ENCODE peak calls at places on chromosomes 1 and 21, in nine cellular contexts. J is skeletal muscle cell, D is mucosa of descending colon, X is cardiac muscle cell, L is A549, Z is fibroblast of mammary gland, P is right lobe of liver, E is right cardiac atrium, T is SJSA1. R is an unnamed sample.

GRCh38 chr1:45942411-45942810 is 139.0 kb downstream of the MAST2 start:
- DNase-seq in J (no peak), D (no peak), X (no peak), L (no peak), Z (no peak), P (no peak), E (no peak), T (no peak), R (no peak)

GRCh38 chr1:210448293-210448892 is 119.7 kb downstream of the HHAT start:
- DNase-seq in J (no peak), D (no peak), X (peak), L (peak), Z (peak), P (no peak), E (no peak), T (no peak), R (peak)

GRCh38 chr1:10242135-10242534 is 31.8 kb downstream of the KIF1B start:
- DNase-seq in J (no peak), D (no peak), X (no peak), L (no peak), Z (no peak), P (no peak), E (no peak), T (no peak), R (no peak)

GRCh38 chr1:56548566-56548965 is 30.8 kb downstream of the PLPP3 start:
- DNase-seq in J (no peak), D (no peak), X (no peak), L (no peak), Z (no peak), P (peak), E (no peak), T (no peak), R (no peak)

GRCh38 chr1:63835075-63835633 is 61.3 kb downstream of the ROR1 start:
- DNase-seq in J (no peak), D (no peak), X (no peak), L (no peak), Z (peak), P (no peak), E (no peak), T (no peak), R (no peak)

GRCh38 chr1:88891318-88892145 is at the start of gene GTF2B:
- DNase-seq in J (peak), D (peak), X (peak), L (peak), Z (peak), P (peak), E (peak), T (peak), R (peak)

GRCh38 chr1:39528082-39528481 is 36.6 kb downstream of the BMP8A start:
- DNase-seq in J (no peak), D (no peak), X (no peak), L (no peak), Z (no peak), P (no peak), E (no peak), T (no peak), R (no peak)

GRCh38 chr1:234490789-234491479 is 12.0 kb upstream of the TARBP1 start:
- DNase-seq in J (no peak), D (no peak), X (peak), L (no peak), Z (no peak), P (no peak), E (no peak), T (no peak), R (no peak)

GRCh38 chr1:117544509-117545109 is 61.2 kb upstream of the TENT5C start:
- DNase-seq in J (no peak), D (no peak), X (no peak), L (no peak), Z (no peak), P (no peak), E (no peak), T (no peak), R (no peak)

GRCh38 chr1:202112864-202113689 is 9.6 kb upstream of the GPR37L1 start:
- DNase-seq in J (no peak), D (peak), X (no peak), L (peak), Z (no peak), P (peak), E (peak), T (no peak), R (no peak)

GRCh38 chr1:54376085-54377039 is 29.8 kb downstream of the SSBP3 start:
- DNase-seq in J (no peak), D (no peak), X (no peak), L (no peak), Z (no peak), P (no peak), E (no peak), T (no peak), R (no peak)

GRCh38 chr21:34892196-34892595 is 156.9 kb downstream of the RUNX1 start:
- DNase-seq in J (no peak), D (no peak), X (no peak), L (no peak), Z (no peak), P (no peak), E (no peak), T (no peak), R (peak)

GRCh38 chr1:12113433-12114339 is 50.6 kb downstream of the TNFRSF8 start:
- DNase-seq in J (no peak), D (peak), X (peak), L (no peak), Z (peak), P (no peak), E (no peak), T (no peak), R (no peak)

GRCh38 chr1:11027316-11027715 is 14.9 kb downstream of the TARDBP start:
- DNase-seq in J (no peak), D (no peak), X (no peak), L (no peak), Z (no peak), P (no peak), E (no peak), T (no peak), R (no peak)

GRCh38 chr1:16210581-16210980 is 1.9 kb downstream of the ARHGEF19 start:
- DNase-seq in J (no peak), D (no peak), X (no peak), L (no peak), Z (no peak), P (no peak), E (no peak), T (no peak), R (no peak)

GRCh38 chr1:179706339-179706941 is 36.7 kb upstream of the FAM163A start:
- DNase-seq in J (peak), D (no peak), X (peak), L (peak), Z (peak), P (no peak), E (peak), T (peak), R (peak)

GRCh38 chr1:169062152-169062551 is 44.3 kb upstream of the ATP1B1 start:
- DNase-seq in J (no peak), D (no peak), X (no peak), L (no peak), Z (no peak), P (no peak), E (no peak), T (no peak), R (no peak)

GRCh38 chr1:78420185-78420584 is 70.6 kb upstream of the PTGFR start:
- DNase-seq in J (no peak), D (no peak), X (no peak), L (no peak), Z (peak), P (no peak), E (no peak), T (no peak), R (no peak)

DNA sequence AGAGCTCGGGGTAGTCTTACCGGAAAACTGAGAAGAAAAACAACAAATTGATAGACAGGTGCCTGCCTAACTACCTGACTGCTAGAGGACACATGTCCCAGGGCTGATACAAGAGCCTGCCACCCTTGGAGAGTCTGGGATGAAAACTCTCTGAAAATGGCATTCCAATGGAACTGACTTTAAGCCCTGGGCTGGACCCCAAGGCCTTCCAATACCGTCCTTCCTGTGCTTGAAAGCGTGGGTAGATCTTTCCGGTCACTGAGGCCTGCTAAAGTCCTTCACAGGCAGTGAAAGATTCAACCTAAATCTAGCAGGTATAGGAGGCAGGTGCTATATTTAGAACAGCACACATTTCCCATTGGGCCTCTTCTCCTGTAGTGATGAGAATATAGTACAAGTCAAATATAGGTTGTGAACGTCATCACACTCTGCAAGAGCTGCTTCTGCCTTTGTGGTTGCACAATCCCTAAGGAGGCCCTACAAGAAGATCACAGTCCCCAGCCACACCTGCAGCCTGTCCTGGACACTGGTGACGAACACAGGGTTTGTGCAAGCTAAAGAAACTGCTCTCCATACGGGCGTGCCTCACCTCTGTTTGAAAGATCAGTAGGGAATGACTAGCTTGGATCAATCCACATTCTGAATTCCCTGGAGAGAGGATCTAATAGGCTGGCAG is 836 bp upstream of the CHML start:
- DNase-seq in J (no peak), D (peak), X (no peak), L (peak), Z (no peak), P (no peak), E (no peak), T (no peak), R (no peak)
- H3K4me3 ChIP-seq in J (no peak), D (no peak), X (no peak), L (peak), Z (no peak), P (peak), E (no peak), T (peak), R (peak)

DNA sequence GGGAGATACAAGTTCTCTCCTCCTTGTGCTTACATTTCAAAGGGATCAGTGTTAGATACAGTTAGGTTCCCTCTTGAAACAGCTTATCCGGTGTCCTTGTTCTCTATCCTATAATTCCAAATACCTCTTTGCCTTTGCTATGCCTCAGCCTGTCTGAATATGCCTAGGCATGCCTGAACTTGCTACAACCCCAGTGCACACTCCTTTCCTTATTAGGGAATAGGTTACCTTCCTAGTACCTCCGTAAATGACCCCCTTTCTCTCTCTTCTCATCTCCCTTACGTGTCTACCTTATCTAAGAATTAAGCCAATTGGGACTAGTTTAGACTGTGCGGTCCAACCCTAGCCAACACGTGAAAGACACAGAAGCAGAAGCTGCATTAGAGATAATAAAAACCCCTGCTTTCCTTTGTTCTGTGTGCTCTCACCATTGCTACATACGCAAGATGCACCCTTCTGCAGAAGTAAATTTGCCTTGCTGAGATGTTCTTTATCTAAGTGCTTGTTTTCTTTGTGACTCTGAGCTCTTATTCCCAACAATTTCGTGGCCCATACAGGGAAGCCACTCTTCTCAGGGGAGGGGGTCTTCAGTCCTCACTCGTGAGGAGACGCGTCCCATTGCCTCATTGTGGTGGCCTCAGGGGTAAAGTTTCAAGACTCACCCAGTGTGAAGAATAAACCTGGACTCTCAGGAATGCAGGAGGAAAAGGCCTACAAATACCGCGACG is 802.1 kb downstream of the PLA2G4A start:
- DNase-seq in J (no peak), D (no peak), X (no peak), L (no peak), Z (no peak), P (no peak), E (no peak), T (no peak), R (no peak)
- H3K4me3 ChIP-seq in J (no peak), D (no peak), X (no peak), L (no peak), Z (no peak), P (no peak), E (no peak), T (no peak), R (no peak)

GRCh38 chr1:213986925-213987250 is 885 bp upstream of the PROX1 start:
- DNase-seq in J (no peak), D (no peak), X (no peak), L (no peak), Z (no peak), P (no peak), E (no peak), T (no peak), R (no peak)

GRCh38 chr1:213986020-213986924 is 1.5 kb upstream of the PROX1 start:
- DNase-seq in J (no peak), D (no peak), X (no peak), L (no peak), Z (no peak), P (no peak), E (no peak), T (no peak), R (no peak)

GRCh38 chr1:213987876-213988638 is at the start of gene PROX1:
- DNase-seq in J (peak), D (peak), X (peak), L (peak), Z (peak), P (peak), E (peak), T (peak), R (peak)

GRCh38 chr1:213988639-213989070 is 882 bp downstream of the PROX1 start:
- DNase-seq in J (no peak), D (no peak), X (no peak), L (no peak), Z (no peak), P (no peak), E (no peak), T (no peak), R (no peak)

DNA sequence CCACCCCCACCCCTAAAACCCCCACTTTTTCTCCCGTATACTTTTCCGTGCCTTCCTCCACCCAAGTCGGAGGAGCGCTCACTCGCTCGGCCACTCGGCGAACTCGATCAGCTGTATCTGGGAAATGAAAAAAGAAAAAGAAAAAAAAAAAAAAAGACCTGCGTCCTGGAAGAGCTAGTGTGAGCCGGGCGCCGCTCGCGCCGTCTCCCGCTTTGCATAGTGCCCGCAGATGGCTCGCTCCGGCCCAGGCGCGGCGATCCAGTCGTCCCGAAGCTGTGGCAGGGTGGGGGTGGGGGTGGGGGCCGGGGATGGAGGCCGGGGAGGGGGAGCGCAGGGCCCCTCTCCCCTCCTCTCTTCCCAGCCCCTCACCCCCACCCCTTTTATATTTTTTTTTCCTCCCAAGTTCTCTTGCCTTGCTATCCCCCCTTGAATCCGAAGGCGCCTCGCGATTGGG is 324 bp upstream of the PROX1 start:
- DNase-seq in J (no peak), D (no peak), X (no peak), L (no peak), Z (peak), P (no peak), E (no peak), T (no peak), R (no peak)
- H3K4me3 ChIP-seq in J (peak), D (peak), X (peak), L (peak), Z (peak), P (peak), E (peak), T (peak), R (peak)

GRCh38 chr1:31671147-31671546 is 26.5 kb upstream of the PEF1 start:
- DNase-seq in J (no peak), D (no peak), X (no peak), L (no peak), Z (no peak), P (no peak), E (no peak), T (no peak), R (no peak)
- H3K4me3 ChIP-seq in J (no peak), D (no peak), X (no peak), L (no peak), Z (no peak), P (no peak), E (no peak), T (no peak), R (no peak)

GRCh38 chr1:41587791-41588190 is 103.3 kb upstream of the EDN2 start:
- DNase-seq in J (no peak), D (no peak), X (no peak), L (no peak), Z (no peak), P (no peak), E (no peak), T (no peak), R (no peak)
- H3K4me3 ChIP-seq in J (no peak), D (no peak), X (no peak), L (no peak), Z (no peak), P (no peak), E (no peak), T (no peak), R (no peak)

DNA sequence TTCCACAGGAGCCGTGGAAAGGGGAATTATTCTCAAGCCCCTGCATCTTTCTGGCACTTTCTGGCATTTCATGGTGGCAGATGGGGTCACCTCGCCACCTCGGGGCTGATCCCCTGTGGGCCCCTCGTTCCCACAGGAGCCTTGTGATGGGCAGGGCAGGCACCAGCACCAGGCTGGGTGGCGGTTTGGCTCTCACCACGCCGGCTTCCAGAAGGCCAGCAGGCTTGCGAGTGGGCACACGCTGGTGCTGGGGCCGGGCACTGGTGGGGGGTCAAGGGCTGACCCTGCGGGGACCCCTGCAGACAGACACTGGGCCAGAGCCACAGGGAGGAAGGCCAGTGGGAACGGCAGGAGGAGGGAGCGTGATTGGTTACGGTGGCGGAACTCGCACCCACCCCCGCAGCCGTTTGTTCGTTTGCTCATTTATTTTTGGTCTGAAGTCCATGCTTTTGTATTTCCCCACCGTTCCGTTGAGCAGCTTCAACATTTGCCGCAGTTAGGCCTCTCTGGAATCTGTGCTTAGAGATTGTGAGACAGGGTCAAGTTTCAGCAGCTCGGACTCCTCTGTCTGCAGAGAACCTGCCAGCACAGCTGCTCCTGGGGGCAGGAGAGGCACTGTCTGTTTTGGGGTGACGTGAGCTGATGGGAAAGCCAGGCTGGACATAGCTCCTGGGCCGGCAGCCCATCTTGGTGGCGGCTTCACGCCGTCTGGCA is 5.3 kb downstream of the COL18A1 start:
- DNase-seq in J (no peak), D (peak), X (peak), L (no peak), Z (no peak), P (peak), E (peak), T (no peak), R (no peak)
- H3K4me3 ChIP-seq in J (no peak), D (no peak), X (no peak), L (no peak), Z (no peak), P (peak), E (no peak), T (no peak), R (no peak)